ENCODE peak calls at places on chromosomes 4 and X, in seven cellular contexts. V is psoas muscle, L is lung, O is esophagus muscularis mucosa, K is AG04450, M is Peyer's patch, E is neural progenitor cell. Q is an unnamed sample.

GRCh38 chrX:67718926-67719325 is 175.1 kb downstream of the AR start:
- DNase-seq in V (no peak), L (no peak), O (peak), K (no peak), M (no peak), E (no peak), Q (no peak)

GRCh38 chrX:35380808-35381700 is 417.1 kb upstream of the MAGEB16 start:
- DNase-seq in V (no peak), L (no peak), O (no peak), K (no peak), M (no peak), E (peak), Q (no peak)

GRCh38 chr4:127355738-127356137 is 277.0 kb upstream of the INTU start:
- DNase-seq in V (no peak), L (no peak), O (no peak), K (no peak), M (no peak), E (no peak), Q (no peak)

GRCh38 chr4:79396794-79397193 is 11.2 kb downstream of the GK2 start:
- DNase-seq in V (no peak), L (no peak), O (no peak), K (no peak), M (no peak), E (no peak), Q (no peak)

GRCh38 chr4:181548873-181549541 is 694.2 kb upstream of the TENM3 start:
- DNase-seq in V (no peak), L (no peak), O (no peak), K (peak), M (no peak), E (no peak), Q (no peak)

GRCh38 chr4:106809083-106809482 is 227.0 kb downstream of the DKK2 start:
- DNase-seq in V (no peak), L (no peak), O (no peak), K (no peak), M (no peak), E (peak), Q (no peak)

GRCh38 chr4:186724048-186724860 is 598 bp upstream of the FAT1 start:
- DNase-seq in V (peak), L (peak), O (peak), K (no peak), M (no peak), E (peak), Q (no peak)

GRCh38 chr4:169971456-169972015 is 54.7 kb downstream of the MFAP3L start:
- DNase-seq in V (no peak), L (no peak), O (no peak), K (no peak), M (no peak), E (no peak), Q (no peak)

GRCh38 chrX:68894513-68895338 is 65.9 kb downstream of the EFNB1 start:
- DNase-seq in V (peak), L (peak), O (no peak), K (no peak), M (no peak), E (peak), Q (no peak)

GRCh38 chrX:115582871-115583729 is 22.1 kb downstream of the PLS3 start:
- DNase-seq in V (no peak), L (no peak), O (no peak), K (no peak), M (no peak), E (no peak), Q (no peak)

GRCh38 chrX:140360924-140361323 is 143.9 kb downstream of the SOX3 start:
- DNase-seq in V (no peak), L (no peak), O (no peak), K (no peak), M (no peak), E (no peak), Q (no peak)

GRCh38 chr4:107838763-107839162 is 14.0 kb downstream of the SGMS2 start:
- DNase-seq in V (no peak), L (no peak), O (no peak), K (no peak), M (no peak), E (no peak), Q (no peak)

GRCh38 chrX:103730746-103731508 is 20.2 kb downstream of the TMEM31 start:
- DNase-seq in V (no peak), L (no peak), O (no peak), K (peak), M (no peak), E (no peak), Q (no peak)

GRCh38 chrX:133048751-133049150 is 48.2 kb downstream of the USP26 start:
- DNase-seq in V (no peak), L (no peak), O (no peak), K (no peak), M (no peak), E (no peak), Q (no peak)

GRCh38 chr4:95513022-95513421 is 35.8 kb downstream of the UNC5C start:
- DNase-seq in V (no peak), L (no peak), O (no peak), K (no peak), M (no peak), E (no peak), Q (no peak)

GRCh38 chr4:130699004-130699403 is 1603.1 kb downstream of the C4orf33 start:
- DNase-seq in V (no peak), L (no peak), O (no peak), K (no peak), M (no peak), E (no peak), Q (no peak)

GRCh38 chr4:6023766-6024165 is 5.5 kb upstream of the C4orf50 start:
- DNase-seq in V (no peak), L (no peak), O (no peak), K (no peak), M (no peak), E (no peak), Q (peak)

GRCh38 chr4:88878624-88879023 is 178.4 kb downstream of the FAM13A start:
- DNase-seq in V (no peak), L (no peak), O (no peak), K (no peak), M (no peak), E (no peak), Q (no peak)

GRCh38 chr4:88880501-88881226 is 176.3 kb downstream of the FAM13A start:
- DNase-seq in V (no peak), L (no peak), O (no peak), K (no peak), M (no peak), E (no peak), Q (no peak)

GRCh38 chr4:88881227-88881569 is 175.8 kb downstream of the FAM13A start:
- DNase-seq in V (no peak), L (no peak), O (no peak), K (no peak), M (no peak), E (no peak), Q (no peak)

GRCh38 chr4:88880001-88880400 is 177.0 kb downstream of the FAM13A start:
- DNase-seq in V (no peak), L (no peak), O (no peak), K (no peak), M (no peak), E (no peak), Q (no peak)
- TF ChIP-seq CTCF in V (no peak), L (no peak), O (no peak), K (no peak), M (no peak), E (no peak), Q (no peak)

DNA sequence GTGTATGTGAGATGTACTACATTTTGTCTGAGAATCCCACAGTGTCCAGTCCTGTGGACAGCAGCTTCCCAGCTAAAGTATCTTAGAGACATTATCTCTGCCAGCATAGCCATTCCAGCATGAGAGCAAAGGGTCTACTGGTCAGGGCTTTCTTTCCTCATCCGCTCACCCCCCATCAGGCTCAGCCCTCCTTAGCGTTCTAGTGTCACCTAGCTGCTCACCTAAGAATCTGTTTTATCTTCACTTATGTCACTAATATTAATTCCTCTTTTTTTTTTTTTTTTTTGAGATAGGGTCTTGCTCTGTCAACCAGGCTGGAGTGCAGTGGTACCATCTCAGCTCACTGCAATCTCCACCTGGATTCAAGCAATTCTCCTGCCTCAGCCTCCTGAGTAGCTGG is 15.6 kb downstream of the RUFY3 start:
- DNase-seq in V (no peak), L (no peak), O (no peak), K (no peak), M (no peak), E (no peak), Q (no peak)
- TF ChIP-seq CTCF in V (no peak), L (no peak), O (no peak), K (no peak), M (no peak), E (no peak), Q (no peak)

GRCh38 chr4:105603158-105603557 is 50.7 kb downstream of the ARHGEF38 start:
- DNase-seq in V (no peak), L (no peak), O (no peak), K (no peak), M (no peak), E (no peak), Q (no peak)

GRCh38 chr4:105599475-105599874 is 47.1 kb downstream of the ARHGEF38 start:
- DNase-seq in V (no peak), L (no peak), O (no peak), K (no peak), M (no peak), E (no peak), Q (no peak)

GRCh38 chr4:105600951-105601350 is 48.5 kb downstream of the ARHGEF38 start:
- DNase-seq in V (no peak), L (no peak), O (no peak), K (no peak), M (no peak), E (no peak), Q (no peak)

GRCh38 chr4:105600256-105600655 is 47.8 kb downstream of the ARHGEF38 start:
- DNase-seq in V (no peak), L (no peak), O (no peak), K (no peak), M (no peak), E (peak), Q (no peak)

DNA sequence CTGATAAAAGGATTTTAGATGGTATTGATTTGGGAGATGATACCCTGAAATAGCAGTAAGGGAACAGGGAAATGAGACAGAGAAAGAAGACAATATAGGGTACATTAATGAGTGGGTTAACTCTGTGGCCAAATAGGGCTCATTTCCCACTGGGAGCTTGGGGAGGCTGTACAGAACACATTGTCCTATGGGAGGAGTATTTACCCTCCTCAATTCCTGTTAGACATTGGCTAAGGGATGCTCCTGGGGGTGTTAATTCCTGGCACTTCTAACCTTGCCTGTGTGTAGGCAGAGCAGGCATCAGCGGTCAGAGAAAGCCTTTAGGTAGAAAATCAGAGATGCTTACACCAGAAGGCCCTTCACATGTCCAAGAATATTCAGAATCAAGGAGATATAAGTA is 49.0 kb downstream of the ARHGEF38 start:
- DNase-seq in V (no peak), L (no peak), O (no peak), K (no peak), M (no peak), E (no peak), Q (no peak)
- TF ChIP-seq CTCF in V (no peak), L (no peak), O (no peak), K (no peak), M (no peak), E (no peak), Q (no peak)

GRCh38 chr4:1277667-1278335 is 11.9 kb upstream of the MAEA start:
- DNase-seq in V (no peak), L (no peak), O (no peak), K (no peak), M (no peak), E (no peak), Q (no peak)
- TF ChIP-seq CTCF in V (no peak), L (no peak), O (no peak), K (peak), M (no peak), E (no peak), Q (peak)

DNA sequence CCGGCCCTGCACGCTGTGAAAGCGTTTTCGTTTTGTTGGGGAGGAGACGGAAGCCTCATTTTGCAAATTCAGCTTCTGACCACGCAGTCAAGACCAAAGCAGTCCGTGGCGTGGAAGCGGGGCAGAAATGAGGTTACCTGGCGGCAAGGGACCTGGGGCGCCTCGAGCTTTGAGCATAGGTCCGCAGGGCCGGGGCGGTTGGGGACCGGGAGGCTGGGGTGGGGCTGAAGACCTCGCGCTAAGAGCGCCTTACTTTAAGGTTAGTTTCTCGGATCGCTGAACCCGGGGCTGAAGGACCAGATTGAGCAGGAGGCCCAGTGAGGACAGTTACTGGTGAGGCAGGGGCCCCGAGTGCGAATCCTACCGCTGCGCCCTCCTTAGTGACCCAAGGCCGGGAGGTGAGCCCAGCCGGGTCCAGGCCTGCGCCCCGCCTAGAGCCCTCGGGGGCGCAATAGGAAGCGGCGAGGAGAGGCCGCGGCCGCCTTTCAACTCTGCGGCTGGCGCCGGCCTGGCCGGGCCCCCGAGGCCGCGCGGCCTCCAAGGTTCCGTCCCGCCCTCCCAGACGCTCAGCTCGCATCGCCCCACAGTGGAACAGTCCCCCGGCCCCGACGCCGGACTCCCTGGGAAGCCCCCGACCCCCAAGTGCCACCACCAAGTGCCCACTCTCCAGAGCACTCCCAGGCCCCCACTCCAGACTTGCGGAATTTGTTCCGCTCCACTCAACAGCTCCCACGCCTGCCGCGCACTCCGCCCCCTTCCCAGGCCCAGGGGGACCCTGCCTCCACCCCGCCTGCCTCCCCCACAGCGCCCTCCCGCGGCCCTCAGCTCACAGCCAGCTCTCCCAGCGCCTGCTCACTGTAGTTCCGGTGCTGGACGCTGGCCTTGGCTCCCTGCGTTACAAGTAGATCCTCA is 7.6 kb downstream of the MSX1 start:
- DNase-seq in V (peak), L (no peak), O (no peak), K (no peak), M (no peak), E (peak), Q (no peak)
- TF ChIP-seq CTCF in V (no peak), L (no peak), O (no peak), K (peak), M (no peak), E (peak), Q (peak)

DNA sequence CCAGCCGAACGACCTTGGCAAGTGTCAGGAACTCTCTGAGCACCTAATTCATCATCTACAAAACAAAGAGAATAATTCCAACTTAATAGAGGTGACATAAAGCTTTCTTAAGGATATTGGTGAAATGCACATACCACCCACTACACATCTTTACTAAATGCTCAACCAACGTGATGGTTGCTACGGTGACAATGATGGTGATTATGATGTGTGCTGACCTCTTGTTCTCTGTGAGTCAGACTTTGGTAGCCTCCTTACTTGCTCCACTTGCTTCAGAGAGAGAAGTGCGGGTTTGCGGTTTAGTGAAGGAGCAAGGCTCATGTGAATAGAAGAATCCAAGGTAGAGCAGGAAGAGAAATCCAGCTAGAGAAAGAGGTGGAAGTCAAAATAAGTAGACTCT is 52.8 kb upstream of the CLNK start:
- DNase-seq in V (no peak), L (no peak), O (no peak), K (no peak), M (no peak), E (no peak), Q (no peak)
- TF ChIP-seq CTCF in V (no peak), L (no peak), O (no peak), K (no peak), M (no peak), E (no peak), Q (no peak)

GRCh38 chr4:140641789-140642439 is 73.2 kb upstream of the UCP1 start:
- DNase-seq in V (no peak), L (peak), O (no peak), K (no peak), M (no peak), E (peak), Q (no peak)
- TF ChIP-seq CTCF in V (no peak), L (peak), O (no peak), K (no peak), M (no peak), E (peak), Q (peak)